ENCODE peak calls at places on chromosomes 11 and 22, in seven cellular contexts. I is astrocyte of the spinal cord, K is brain microvascular endothelial cell, S is HFFc6, Q is gastrocnemius medialis, D is AG09319, G is nephron progenitor cell. Z is an unnamed sample.
A peak's percentile ranks its signal among the peaks of the same experiment; 100 is the strongest.

GRCh38 chr11:30960387-30960992 is 374.3 kb upstream of the MPPED2 start:
- DNase-seq in I (peak; percentile 54), K (peak; percentile 8), S (peak; percentile 8), Q (no peak), D (peak; percentile 3), G (peak; percentile 7), Z (no peak)

GRCh38 chr11:61949169-61950034 is 749 bp upstream of the BEST1 start:
- DNase-seq in I (peak; percentile 91), K (peak; percentile 94), S (peak; percentile 84), Q (peak; percentile 77), D (peak; percentile 97), G (peak; percentile 40), Z (no peak)

GRCh38 chr11:107970049-107970448 is 38.6 kb upstream of the CUL5 start:
- DNase-seq in I (no peak), K (no peak), S (no peak), Q (no peak), D (no peak), G (no peak), Z (no peak)

GRCh38 chr22:21448627-21449416 is 18.4 kb upstream of the TMEM191C start:
- DNase-seq in I (no peak), K (no peak), S (no peak), Q (no peak), D (no peak), G (no peak), Z (no peak)

GRCh38 chr11:97009613-97010012 is 619.8 kb downstream of the JRKL start:
- DNase-seq in I (no peak), K (no peak), S (no peak), Q (no peak), D (no peak), G (no peak), Z (no peak)

GRCh38 chr22:48919187-48919590 is 908.5 kb downstream of the BRD1 start:
- DNase-seq in I (no peak), K (no peak), S (no peak), Q (no peak), D (no peak), G (no peak), Z (no peak)

GRCh38 chr22:43467571-43467970 is 55.8 kb downstream of the MPPED1 start:
- DNase-seq in I (no peak), K (no peak), S (no peak), Q (no peak), D (no peak), G (no peak), Z (no peak)

GRCh38 chr22:31504282-31504681 is 7.9 kb downstream of the SFI1 start:
- DNase-seq in I (peak; percentile 22), K (no peak), S (peak; percentile 39), Q (no peak), D (no peak), G (no peak), Z (no peak)

GRCh38 chr22:45997077-45997774 is 20.3 kb upstream of the WNT7B start:
- DNase-seq in I (peak; percentile 98), K (peak; percentile 93), S (peak; percentile 95), Q (peak; percentile 89), D (peak; percentile 89), G (peak; percentile 54), Z (no peak)

GRCh38 chr11:3840870-3841425 is at the start of gene RHOG:
- DNase-seq in I (peak; percentile 83), K (no peak), S (no peak), Q (peak; percentile 76), D (peak; percentile 61), G (peak; percentile 82), Z (peak; percentile 52)

GRCh38 chr11:38169286-38169685 is 1571.2 kb upstream of the RAG2 start:
- DNase-seq in I (peak; percentile 73), K (no peak), S (no peak), Q (no peak), D (no peak), G (no peak), Z (no peak)

GRCh38 chr11:4074266-4074665 is 20.3 kb upstream of the RRM1 start:
- DNase-seq in I (no peak), K (no peak), S (no peak), Q (peak; percentile 77), D (no peak), G (no peak), Z (no peak)

GRCh38 chr11:115765803-115766239 is 261.6 kb upstream of the CADM1 start:
- DNase-seq in I (no peak), K (no peak), S (no peak), Q (peak; percentile 31), D (no peak), G (no peak), Z (no peak)

GRCh38 chr22:45577746-45578523 is 75.3 kb downstream of the FBLN1 start:
- DNase-seq in I (peak; percentile 75), K (peak; percentile 65), S (peak; percentile 69), Q (peak; percentile 64), D (peak; percentile 44), G (peak; percentile 95), Z (peak; percentile 81)

GRCh38 chr22:45915151-45915550 is 61.8 kb downstream of the WNT7B start:
- DNase-seq in I (no peak), K (no peak), S (no peak), Q (no peak), D (no peak), G (no peak), Z (no peak)

GRCh38 chr11:14304601-14305000 is 54.4 kb downstream of the RRAS2 start:
- DNase-seq in I (no peak), K (no peak), S (no peak), Q (peak; percentile 36), D (no peak), G (no peak), Z (no peak)

GRCh38 chr11:122733301-122733686 is 77.8 kb downstream of the UBASH3B start:
- DNase-seq in I (peak; percentile 83), K (peak; percentile 98), S (no peak), Q (peak; percentile 27), D (no peak), G (no peak), Z (no peak)

GRCh38 chr11:128506384-128506783 is 81.0 kb downstream of the ETS1 start:
- DNase-seq in I (no peak), K (no peak), S (no peak), Q (no peak), D (no peak), G (no peak), Z (no peak)

GRCh38 chr11:76763573-76764348 is 19.4 kb upstream of the TSKU start:
- DNase-seq in I (peak; percentile 85), K (peak; percentile 79), S (peak; percentile 66), Q (no peak), D (peak; percentile 58), G (no peak), Z (no peak)

GRCh38 chr11:69376155-69377028 is 82.4 kb downstream of the MYEOV start:
- DNase-seq in I (no peak), K (no peak), S (no peak), Q (no peak), D (no peak), G (no peak), Z (no peak)

DNA sequence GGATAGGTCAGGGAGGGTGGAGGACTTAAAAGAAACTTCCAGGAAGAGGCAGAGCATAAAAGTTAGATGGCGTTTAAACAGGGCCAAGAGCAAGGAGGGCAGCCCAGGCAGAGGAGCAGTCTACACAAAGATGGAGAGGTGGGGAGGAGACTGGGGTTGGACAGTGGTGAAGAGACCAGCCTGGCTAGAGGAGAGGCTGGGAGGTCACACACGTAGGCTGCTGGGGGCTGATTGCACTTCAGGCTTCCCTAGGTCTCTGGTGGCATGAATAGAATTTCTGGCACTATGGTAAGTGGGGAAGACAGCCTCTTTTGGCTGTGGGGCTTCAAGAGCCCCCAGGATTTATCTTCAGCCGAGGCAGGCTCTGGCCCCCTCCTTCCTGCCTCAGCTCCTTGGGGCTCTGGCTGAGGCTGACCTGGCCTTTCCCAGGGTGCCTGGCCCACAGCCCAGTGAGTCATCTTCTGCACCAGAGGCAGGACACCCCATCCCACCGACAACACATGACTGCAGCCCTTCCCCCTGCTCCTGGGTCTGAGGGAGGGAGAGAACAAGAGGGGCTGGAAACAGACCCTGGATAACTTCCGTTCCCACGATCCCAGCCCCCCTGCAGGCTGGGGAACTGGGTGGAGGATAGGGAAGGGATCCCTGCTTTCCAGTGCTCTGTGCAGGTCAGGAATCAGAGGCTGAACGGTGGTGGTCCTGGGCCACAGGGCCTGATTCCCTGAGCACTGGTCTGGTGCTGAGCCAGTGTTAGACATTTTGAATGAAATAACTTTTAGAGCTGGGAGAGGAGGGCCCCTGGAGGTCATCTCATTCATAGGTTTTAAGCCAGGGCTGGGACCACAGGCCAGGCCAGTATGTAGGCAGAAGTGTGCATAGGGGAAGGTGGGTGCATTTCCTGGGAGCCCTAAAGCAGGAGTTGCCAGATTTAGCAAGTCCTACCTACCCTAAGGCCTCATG is 26.4 kb downstream of the ARHGEF17 start:
- DNase-seq in I (peak; percentile 91), K (peak; percentile 84), S (peak; percentile 81), Q (peak; percentile 69), D (peak; percentile 51), G (peak; percentile 38), Z (no peak)
- TF ChIP-seq CTCF in I (peak; percentile 6), K (peak; percentile 6), S (no peak), Q (no peak), D (no peak), G (no peak), Z (no peak)

GRCh38 chr11:44456544-44457270 is 108.8 kb upstream of the CD82 start:
- DNase-seq in I (no peak), K (no peak), S (peak; percentile 2), Q (no peak), D (no peak), G (no peak), Z (no peak)
- TF ChIP-seq CTCF in I (peak; percentile 17), K (peak; percentile 70), S (peak; percentile 69), Q (no peak), D (no peak), G (no peak), Z (peak; percentile 25)

GRCh38 chr22:17097701-17098100 is 12.9 kb downstream of the IL17RA start:
- DNase-seq in I (no peak), K (no peak), S (no peak), Q (no peak), D (no peak), G (no peak), Z (no peak)

GRCh38 chr22:17096095-17096494 is 11.3 kb downstream of the IL17RA start:
- DNase-seq in I (no peak), K (no peak), S (no peak), Q (no peak), D (no peak), G (no peak), Z (no peak)

GRCh38 chr22:17093081-17093480 is 8.3 kb downstream of the IL17RA start:
- DNase-seq in I (no peak), K (no peak), S (no peak), Q (no peak), D (no peak), G (no peak), Z (no peak)

GRCh38 chr22:17097062-17097461 is 12.3 kb downstream of the IL17RA start:
- DNase-seq in I (no peak), K (no peak), S (no peak), Q (no peak), D (no peak), G (no peak), Z (no peak)

DNA sequence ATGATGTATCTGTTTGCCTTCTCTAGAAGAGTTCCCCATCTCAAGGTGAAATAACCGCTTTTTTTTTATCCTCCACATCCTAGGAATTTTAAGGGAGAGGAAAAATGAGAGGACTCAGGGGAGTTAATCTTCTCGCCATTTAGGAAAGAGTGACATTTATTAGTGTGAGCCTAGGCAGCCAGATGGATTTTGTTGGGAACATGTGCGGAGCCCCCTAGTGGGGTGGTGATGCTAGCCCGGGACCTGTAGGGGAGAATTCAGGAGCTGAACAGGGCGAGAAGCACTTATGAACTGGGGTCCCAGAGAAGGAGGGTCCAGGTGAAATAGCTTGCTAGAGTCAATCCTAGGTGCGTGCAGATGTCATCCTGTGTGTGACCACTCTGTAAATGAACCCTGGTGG is 10.7 kb downstream of the IL17RA start:
- DNase-seq in I (no peak), K (no peak), S (no peak), Q (no peak), D (no peak), G (peak; percentile 32), Z (no peak)
- TF ChIP-seq CTCF in I (peak; percentile 63), K (peak; percentile 71), S (peak; percentile 61), Q (no peak), D (peak; percentile 21), G (peak; percentile 41), Z (peak; percentile 53)

GRCh38 chr11:66267379-66268209 is 845 bp upstream of the RAB1B start:
- DNase-seq in I (peak; percentile 90), K (peak; percentile 75), S (peak; percentile 75), Q (peak; percentile 83), D (peak; percentile 74), G (peak; percentile 92), Z (peak; percentile 74)
- TF ChIP-seq CTCF in I (no peak), K (peak; percentile 25), S (peak; percentile 60), Q (peak; percentile 13), D (no peak), G (no peak), Z (peak; percentile 20)

Z was measured in progenitor cell of endocrine pancreas.